ENCODE peak calls at places on chromosomes 16 and 17, in five cellular contexts. D is foreskin fibroblast, B is non-pigmented ciliary epithelial cell, L is cardiac muscle cell, W is left ventricle myocardium superior. Q is an unnamed sample.

GRCh38 chr16:75854117-75854516 is 127.8 kb upstream of the CPHXL start:
- DNase-seq in D (no peak), B (no peak), L (no peak), W (no peak), Q (peak)

GRCh38 chr16:74745926-74746325 is 28.7 kb downstream of the FA2H start:
- DNase-seq in D (no peak), B (no peak), L (no peak), W (no peak), Q (no peak)

GRCh38 chr16:88659160-88659559 is 3.7 kb downstream of the MVD start:
- DNase-seq in D (no peak), B (no peak), L (no peak), W (no peak), Q (no peak)

GRCh38 chr17:34892864-34893263 is 68.4 kb downstream of the CCT6B start:
- DNase-seq in D (no peak), B (no peak), L (peak), W (no peak), Q (peak)

GRCh38 chr17:18315498-18316360 is 636 bp downstream of the SMCR8 start:
- DNase-seq in D (no peak), B (no peak), L (no peak), W (no peak), Q (no peak)

GRCh38 chr17:35766903-35767510 is 6.3 kb downstream of the C17orf50 start:
- DNase-seq in D (no peak), B (no peak), L (peak), W (no peak), Q (peak)

GRCh38 chr16:71956500-71956899 is 43.7 kb downstream of the PKD1L3 start:
- DNase-seq in D (no peak), B (no peak), L (no peak), W (no peak), Q (no peak)

GRCh38 chr17:49210158-49211029 is at the start of the genes ABI3 and GNGT2:
- DNase-seq in D (no peak), B (no peak), L (no peak), W (peak), Q (peak)

GRCh38 chr16:11252482-11252931 is 3.5 kb downstream of the SOCS1 start:
- DNase-seq in D (no peak), B (no peak), L (no peak), W (no peak), Q (no peak)

GRCh38 chr16:66970775-66971725 is 10.0 kb downstream of the CES3 start:
- DNase-seq in D (peak), B (peak), L (no peak), W (peak), Q (no peak)

GRCh38 chr16:83912152-83912948 is 13.4 kb downstream of the MLYCD start:
- DNase-seq in D (no peak), B (no peak), L (no peak), W (peak), Q (no peak)

GRCh38 chr16:84520778-84521770 is 16.6 kb upstream of the MEAK7 start:
- DNase-seq in D (no peak), B (no peak), L (no peak), W (no peak), Q (no peak)

GRCh38 chr17:59151007-59151406 is 4.0 kb downstream of the SKA2 start:
- DNase-seq in D (no peak), B (no peak), L (no peak), W (no peak), Q (no peak)

GRCh38 chr16:28279006-28279405 is 13.3 kb upstream of the SBK1 start:
- DNase-seq in D (no peak), B (no peak), L (no peak), W (no peak), Q (no peak)

GRCh38 chr17:76981545-76982295 is 113.5 kb downstream of the MGAT5B start:
- DNase-seq in D (no peak), B (no peak), L (no peak), W (no peak), Q (no peak)

GRCh38 chr17:42266918-42267766 is 9.0 kb downstream of the STAT5B start:
- DNase-seq in D (peak), B (peak), L (no peak), W (no peak), Q (peak)

GRCh38 chr16:10362077-10362863 is 23.6 kb upstream of the ATF7IP2 start:
- DNase-seq in D (no peak), B (no peak), L (no peak), W (no peak), Q (peak)

GRCh38 chr16:65122974-65123845 is 1.3 kb upstream of the CDH11 start:
- DNase-seq in D (peak), B (no peak), L (peak), W (peak), Q (peak)

GRCh38 chr16:66207139-66207863 is 159.2 kb upstream of the CDH5 start:
- DNase-seq in D (no peak), B (no peak), L (no peak), W (no peak), Q (no peak)

GRCh38 chr17:36837616-36838272 is 99.5 kb upstream of the LHX1 start:
- DNase-seq in D (no peak), B (no peak), L (no peak), W (no peak), Q (no peak)

GRCh38 chr17:71902931-71903506 is 217.8 kb upstream of the SOX9 start:
- DNase-seq in D (no peak), B (no peak), L (no peak), W (no peak), Q (no peak)

GRCh38 chr16:70737377-70738082 is 51.7 kb upstream of the MTSS2 start:
- DNase-seq in D (peak), B (no peak), L (peak), W (peak), Q (peak)

GRCh38 chr17:77691216-77692085 is 267.1 kb upstream of the TNRC6C start:
- DNase-seq in D (no peak), B (no peak), L (no peak), W (no peak), Q (no peak)

GRCh38 chr17:17030515-17031211 is 11.6 kb upstream of the MPRIP start:
- DNase-seq in D (no peak), B (no peak), L (no peak), W (no peak), Q (no peak)

GRCh38 chr16:89143911-89144675 is 27.5 kb upstream of the CDH15 start:
- DNase-seq in D (no peak), B (no peak), L (no peak), W (peak), Q (no peak)

GRCh38 chr16:89193576-89194293 is 6.6 kb downstream of the SLC22A31 start:
- DNase-seq in D (no peak), B (no peak), L (no peak), W (no peak), Q (peak)

GRCh38 chr16:85239871-85240270 is 127.6 kb upstream of the CIBAR2 start:
- DNase-seq in D (no peak), B (no peak), L (no peak), W (no peak), Q (no peak)

GRCh38 chr16:12415072-12415471 is 388.6 kb downstream of the CPPED1 start:
- DNase-seq in D (no peak), B (no peak), L (no peak), W (no peak), Q (no peak)

GRCh38 chr17:68592667-68593330 is 8.4 kb downstream of the FAM20A start:
- DNase-seq in D (no peak), B (no peak), L (no peak), W (no peak), Q (no peak)

GRCh38 chr17:16281351-16281750 is 64.3 kb downstream of the PIGL start:
- DNase-seq in D (peak), B (peak), L (no peak), W (no peak), Q (no peak)

GRCh38 chr17:80145076-80146075 is 1.6 kb downstream of the EIF4A3 start:
- DNase-seq in D (no peak), B (no peak), L (no peak), W (no peak), Q (no peak)